ENCODE peak calls at places on chromosomes 16 and 17, in six cellular contexts. One of them, this sample, is unnamed.

GRCh38 chr16:51697454-51697853 is 546.4 kb upstream of the SALL1 start:
- DNase-seq in heart left ventricle: no peak
- DNase-seq in breast epithelium: no peak
- DNase-seq in H1: no peak
- DNase-seq in ovary: no peak
- DNase-seq in lower leg skin: no peak
- DNase-seq in this sample: no peak

GRCh38 chr17:22695228-22695619 is 1002.9 kb downstream of the KCNJ18 start:
- DNase-seq in breast epithelium: no peak
- DNase-seq in ovary: no peak
- DNase-seq in heart left ventricle: no peak
- DNase-seq in H1: no peak
- DNase-seq in lower leg skin: no peak
- DNase-seq in this sample: no peak

GRCh38 chr16:69823831-69824563 is 61.9 kb downstream of the WWP2 start:
- DNase-seq in breast epithelium: no peak
- DNase-seq in H1: no peak
- DNase-seq in heart left ventricle: peak
- DNase-seq in lower leg skin: no peak
- DNase-seq in ovary: peak
- DNase-seq in this sample: peak

GRCh38 chr16:70553175-70553574 is 29.6 kb downstream of the SF3B3 start:
- DNase-seq in lower leg skin: no peak
- DNase-seq in H1: no peak
- DNase-seq in breast epithelium: no peak
- DNase-seq in ovary: no peak
- DNase-seq in heart left ventricle: no peak
- DNase-seq in this sample: no peak

GRCh38 chr16:50640391-50640790 is 40.7 kb downstream of the SNX20 start:
- DNase-seq in ovary: no peak
- DNase-seq in H1: no peak
- DNase-seq in lower leg skin: no peak
- DNase-seq in heart left ventricle: no peak
- DNase-seq in breast epithelium: no peak
- DNase-seq in this sample: no peak

GRCh38 chr16:52756812-52757517 is 210.0 kb upstream of the TOX3 start:
- DNase-seq in ovary: no peak
- DNase-seq in breast epithelium: no peak
- DNase-seq in H1: no peak
- DNase-seq in lower leg skin: no peak
- DNase-seq in heart left ventricle: no peak
- DNase-seq in this sample: no peak

GRCh38 chr16:58128181-58128631 is 975 bp downstream of the CFAP20 start:
- DNase-seq in H1: no peak
- DNase-seq in heart left ventricle: no peak
- DNase-seq in ovary: no peak
- DNase-seq in lower leg skin: no peak
- DNase-seq in breast epithelium: no peak
- DNase-seq in this sample: no peak

GRCh38 chr16:4936181-4936990 is 562 bp downstream of the PPL start:
- DNase-seq in ovary: peak
- DNase-seq in heart left ventricle: no peak
- DNase-seq in lower leg skin: no peak
- DNase-seq in H1: peak
- DNase-seq in breast epithelium: peak
- DNase-seq in this sample: peak

GRCh38 chr16:72875291-72876036 is 172.5 kb downstream of the ZFHX3 start:
- DNase-seq in heart left ventricle: no peak
- DNase-seq in H1: no peak
- DNase-seq in lower leg skin: no peak
- DNase-seq in ovary: no peak
- DNase-seq in breast epithelium: no peak
- DNase-seq in this sample: no peak

GRCh38 chr17:1241904-1242303 is 28.3 kb upstream of the BHLHA9 start:
- DNase-seq in lower leg skin: peak
- DNase-seq in H1: no peak
- DNase-seq in heart left ventricle: no peak
- DNase-seq in ovary: no peak
- DNase-seq in breast epithelium: peak
- DNase-seq in this sample: peak

GRCh38 chr16:25563700-25564099 is 128.1 kb upstream of the HS3ST4 start:
- DNase-seq in breast epithelium: no peak
- DNase-seq in ovary: no peak
- DNase-seq in heart left ventricle: no peak
- DNase-seq in H1: no peak
- DNase-seq in lower leg skin: no peak
- DNase-seq in this sample: no peak

DNA sequence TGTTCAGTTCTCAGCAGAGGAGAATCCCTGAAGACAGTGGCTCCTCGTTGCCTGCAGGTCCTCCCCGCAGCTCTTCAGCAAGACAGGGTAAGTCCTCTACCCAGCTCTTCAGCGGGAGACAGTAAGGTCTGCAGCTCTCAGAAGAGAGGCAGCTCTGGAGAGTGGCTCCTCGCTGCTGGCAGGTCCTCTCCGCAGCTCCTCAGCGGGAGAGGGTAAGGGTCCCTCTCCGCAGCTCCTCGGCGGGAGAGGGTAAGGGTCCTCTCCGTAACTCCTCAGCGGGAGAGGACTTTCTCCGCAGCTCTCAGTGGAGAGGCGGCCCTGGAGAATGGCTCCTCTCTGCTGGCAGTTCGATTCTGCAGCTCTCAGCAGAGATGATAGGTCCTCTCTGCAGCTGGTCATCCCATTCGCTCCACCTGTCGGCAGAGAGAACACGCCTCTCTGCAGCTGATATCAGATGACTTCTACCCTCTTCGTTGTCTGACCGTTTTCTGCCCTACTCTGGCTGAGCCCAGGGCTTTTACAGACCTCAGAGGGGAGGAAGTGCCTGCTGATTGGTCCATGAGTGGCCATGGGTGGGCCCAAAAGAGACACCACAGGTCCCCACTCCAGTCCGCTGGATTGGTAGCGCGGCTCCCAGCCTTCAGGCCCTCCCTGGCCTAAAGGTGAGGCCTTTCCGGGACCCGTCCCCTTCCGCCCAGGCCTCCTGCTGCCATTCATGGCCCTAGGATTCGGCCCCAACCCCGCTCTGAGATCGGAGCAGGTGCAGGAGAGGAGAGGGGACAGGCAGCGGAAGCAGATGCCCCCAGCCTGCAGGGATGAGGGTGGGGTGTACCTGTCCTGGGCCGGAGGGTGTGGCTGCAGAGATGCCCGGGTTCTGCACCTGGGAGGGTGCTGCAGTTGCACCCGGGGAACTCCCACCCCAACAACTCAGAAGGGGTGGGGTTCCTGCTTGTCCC is 11.9 kb upstream of the SHCBP1 start:
- DNase-seq in lower leg skin: no peak
- DNase-seq in H1: peak
- DNase-seq in breast epithelium: no peak
- DNase-seq in ovary: no peak
- DNase-seq in heart left ventricle: no peak
- DNase-seq in this sample: no peak
- TF ChIP-seq POLR2A in lower leg skin: no peak
- TF ChIP-seq POLR2A in H1: peak
- TF ChIP-seq POLR2A in breast epithelium: no peak
- TF ChIP-seq POLR2A in ovary: no peak
- TF ChIP-seq POLR2A in heart left ventricle: no peak
- TF ChIP-seq POLR2A in this sample: no peak

DNA sequence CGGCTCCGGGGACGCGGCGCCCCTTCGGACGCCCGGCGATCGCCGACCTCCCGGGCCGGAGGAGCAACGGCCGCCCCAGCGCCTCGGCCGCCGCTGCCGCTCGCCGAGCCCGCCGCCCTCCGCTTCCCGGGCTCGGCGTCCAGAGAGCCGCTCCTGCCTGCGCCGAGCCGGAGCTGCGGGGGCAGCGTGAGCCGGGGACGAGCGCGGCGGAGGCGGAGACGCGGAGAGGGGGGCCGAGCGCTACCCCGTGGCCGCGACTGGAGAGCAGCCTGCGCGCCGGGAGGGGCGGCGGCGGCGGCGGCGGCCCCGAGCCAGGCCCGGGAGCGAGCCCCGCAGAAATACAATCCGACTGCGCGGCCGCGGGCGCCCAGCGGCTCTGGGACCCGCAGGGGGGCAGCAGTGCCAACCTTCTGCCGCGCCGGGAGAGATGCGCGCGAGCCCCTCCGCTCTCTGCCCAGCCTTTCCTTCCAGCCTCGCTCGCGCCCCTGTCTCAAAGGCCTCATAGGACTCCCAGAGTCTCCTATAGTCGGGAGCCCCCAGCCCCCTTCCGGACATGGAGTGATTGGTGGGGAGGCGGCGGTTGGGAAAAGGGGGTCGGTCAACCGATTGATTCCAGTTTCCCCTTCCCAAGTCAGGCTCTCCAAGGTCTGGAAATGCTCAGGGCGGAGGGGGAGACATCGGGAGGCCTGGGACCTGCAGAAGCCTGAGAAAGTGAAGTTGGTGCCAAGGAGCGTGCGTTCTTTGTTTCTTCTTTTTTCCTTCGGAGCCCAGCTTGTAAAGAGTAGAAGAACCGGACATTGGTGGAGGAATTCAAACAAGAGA is 1.0 kb upstream of the SDK2 start:
- DNase-seq in lower leg skin: no peak
- DNase-seq in heart left ventricle: peak
- DNase-seq in ovary: no peak
- DNase-seq in H1: no peak
- DNase-seq in breast epithelium: no peak
- DNase-seq in this sample: no peak
- TF ChIP-seq CTCF in lower leg skin: no peak
- TF ChIP-seq CTCF in heart left ventricle: no peak
- TF ChIP-seq CTCF in ovary: no peak
- TF ChIP-seq CTCF in H1: no peak
- TF ChIP-seq CTCF in breast epithelium: no peak
- TF ChIP-seq CTCF in this sample: no peak

GRCh38 chr16:68372381-68372720 is 61.5 kb downstream of the PRMT7 start:
- DNase-seq in ovary: no peak
- DNase-seq in lower leg skin: no peak
- DNase-seq in heart left ventricle: no peak
- DNase-seq in breast epithelium: no peak
- DNase-seq in H1: no peak
- DNase-seq in this sample: no peak
- H3K4me3 ChIP-seq in ovary: no peak
- H3K4me3 ChIP-seq in lower leg skin: no peak
- H3K4me3 ChIP-seq in heart left ventricle: no peak
- H3K4me3 ChIP-seq in breast epithelium: no peak
- H3K4me3 ChIP-seq in H1: no peak
- H3K4me3 ChIP-seq in this sample: no peak

GRCh38 chr16:21158208-21159110 is at the start of gene LDAF1:
- DNase-seq in breast epithelium: peak
- DNase-seq in ovary: peak
- DNase-seq in heart left ventricle: peak
- DNase-seq in lower leg skin: peak
- DNase-seq in H1: peak
- DNase-seq in this sample: peak
- TF ChIP-seq POLR2A in breast epithelium: peak
- TF ChIP-seq POLR2A in ovary: no peak
- TF ChIP-seq POLR2A in heart left ventricle: no peak
- TF ChIP-seq POLR2A in lower leg skin: no peak
- TF ChIP-seq POLR2A in H1: peak
- TF ChIP-seq POLR2A in this sample: peak

GRCh38 chr16:65576631-65577030 is 454.8 kb upstream of the CDH11 start:
- DNase-seq in H1: peak
- DNase-seq in heart left ventricle: no peak
- DNase-seq in lower leg skin: no peak
- DNase-seq in breast epithelium: no peak
- DNase-seq in ovary: no peak
- DNase-seq in this sample: no peak

GRCh38 chr16:65574311-65574966 is 452.6 kb upstream of the CDH11 start:
- DNase-seq in H1: no peak
- DNase-seq in ovary: no peak
- DNase-seq in lower leg skin: no peak
- DNase-seq in heart left ventricle: no peak
- DNase-seq in breast epithelium: no peak
- DNase-seq in this sample: no peak

GRCh38 chr16:65576139-65576538 is 454.3 kb upstream of the CDH11 start:
- DNase-seq in lower leg skin: no peak
- DNase-seq in breast epithelium: no peak
- DNase-seq in heart left ventricle: no peak
- DNase-seq in ovary: no peak
- DNase-seq in H1: no peak
- DNase-seq in this sample: no peak

GRCh38 chr16:65570261-65570660 is 448.4 kb upstream of the CDH11 start:
- DNase-seq in lower leg skin: no peak
- DNase-seq in ovary: no peak
- DNase-seq in breast epithelium: no peak
- DNase-seq in H1: no peak
- DNase-seq in heart left ventricle: no peak
- DNase-seq in this sample: no peak

DNA sequence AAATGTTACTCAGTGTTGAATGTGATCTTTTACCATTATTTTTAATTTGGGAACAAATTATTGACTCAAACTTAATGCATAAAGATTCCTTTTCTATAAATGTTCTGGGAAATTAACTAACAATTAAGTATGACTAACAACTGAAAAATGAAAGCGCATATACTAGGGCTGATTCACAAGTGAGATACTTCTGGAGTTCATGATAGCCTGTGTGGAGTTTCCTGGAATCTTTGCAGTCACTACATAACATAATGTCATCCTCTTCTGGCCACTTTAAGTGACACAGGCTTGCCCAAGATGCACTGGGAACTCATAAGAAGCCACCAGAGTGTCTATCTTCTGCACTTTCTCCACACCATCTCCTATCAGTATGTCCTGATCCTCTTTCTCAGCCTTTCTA is 450.3 kb upstream of the CDH11 start:
- DNase-seq in heart left ventricle: no peak
- DNase-seq in ovary: no peak
- DNase-seq in breast epithelium: no peak
- DNase-seq in H1: no peak
- DNase-seq in lower leg skin: no peak
- DNase-seq in this sample: no peak
- TF ChIP-seq CTCF in heart left ventricle: no peak
- TF ChIP-seq CTCF in ovary: no peak
- TF ChIP-seq CTCF in breast epithelium: no peak
- TF ChIP-seq CTCF in H1: no peak
- TF ChIP-seq CTCF in lower leg skin: no peak
- TF ChIP-seq CTCF in this sample: no peak

This sample was measured in body of pancreas.